ENCODE peak calls at places on chromosomes 2 and 18, in seven cellular contexts. D, B, H, V, Y, N and W are unnamed samples.

GRCh38 chr2:235526166-235526565 is 32.3 kb downstream of the AGAP1 start:
- DNase-seq in D (no peak), B (no peak), H (no peak), V (no peak), Y (no peak), N (no peak), W (no peak)

GRCh38 chr2:120525056-120526046 is 179.4 kb downstream of the INHBB start:
- DNase-seq in D (peak; percentile 61), B (peak; percentile 36), H (peak; percentile 4), V (peak; percentile 49), Y (peak; percentile 41), N (no peak), W (no peak)

GRCh38 chr2:43469094-43469493 is 126.7 kb downstream of the THADA start:
- DNase-seq in D (no peak), B (no peak), H (no peak), V (no peak), Y (no peak), N (no peak), W (no peak)

GRCh38 chr2:12787891-12788783 is 71.4 kb downstream of the TRIB2 start:
- DNase-seq in D (no peak), B (no peak), H (no peak), V (peak; percentile 27), Y (no peak), N (no peak), W (no peak)

GRCh38 chr2:235230809-235231601 is 262.8 kb upstream of the AGAP1 start:
- DNase-seq in D (no peak), B (no peak), H (peak; percentile 69), V (no peak), Y (no peak), N (no peak), W (no peak)

GRCh38 chr2:10828346-10828745 is 15.8 kb upstream of the PDIA6 start:
- DNase-seq in D (no peak), B (no peak), H (no peak), V (no peak), Y (no peak), N (no peak), W (no peak)

GRCh38 chr18:42742474-42742873 is 373.0 kb downstream of the RIT2 start:
- DNase-seq in D (no peak), B (no peak), H (no peak), V (no peak), Y (no peak), N (no peak), W (no peak)

GRCh38 chr2:43376523-43377198 is 150.3 kb upstream of the ZFP36L2 start:
- DNase-seq in D (no peak), B (no peak), H (no peak), V (no peak), Y (no peak), N (no peak), W (no peak)

GRCh38 chr2:8511868-8512612 is 169.8 kb upstream of the ID2 start:
- DNase-seq in D (no peak), B (no peak), H (no peak), V (no peak), Y (no peak), N (no peak), W (no peak)

GRCh38 chr2:120404274-120404673 is 58.3 kb downstream of the INHBB start:
- DNase-seq in D (no peak), B (no peak), H (no peak), V (no peak), Y (no peak), N (no peak), W (no peak)

GRCh38 chr2:42492691-42493467 is 903 bp downstream of the KCNG3 start:
- DNase-seq in D (peak; percentile 44), B (no peak), H (no peak), V (no peak), Y (peak; percentile 18), N (no peak), W (no peak)

GRCh38 chr2:186977433-186978045 is 128.6 kb upstream of the ZSWIM2 start:
- DNase-seq in D (no peak), B (no peak), H (no peak), V (no peak), Y (no peak), N (no peak), W (no peak)

GRCh38 chr18:57698571-57699276 is 77.1 kb upstream of the NARS1 start:
- DNase-seq in D (no peak), B (no peak), H (peak; percentile 54), V (no peak), Y (no peak), N (no peak), W (no peak)

GRCh38 chr2:75481041-75481836 is 79.5 kb downstream of the EVA1A start:
- DNase-seq in D (no peak), B (peak; percentile 52), H (peak; percentile 49), V (no peak), Y (no peak), N (no peak), W (no peak)

GRCh38 chr2:7043689-7044088 is 126.5 kb downstream of the RNF144A start:
- DNase-seq in D (no peak), B (no peak), H (no peak), V (no peak), Y (no peak), N (no peak), W (no peak)

GRCh38 chr2:189623049-189623448 is 38.2 kb upstream of the ASNSD1 start:
- DNase-seq in D (no peak), B (no peak), H (no peak), V (no peak), Y (no peak), N (no peak), W (no peak)

DNA sequence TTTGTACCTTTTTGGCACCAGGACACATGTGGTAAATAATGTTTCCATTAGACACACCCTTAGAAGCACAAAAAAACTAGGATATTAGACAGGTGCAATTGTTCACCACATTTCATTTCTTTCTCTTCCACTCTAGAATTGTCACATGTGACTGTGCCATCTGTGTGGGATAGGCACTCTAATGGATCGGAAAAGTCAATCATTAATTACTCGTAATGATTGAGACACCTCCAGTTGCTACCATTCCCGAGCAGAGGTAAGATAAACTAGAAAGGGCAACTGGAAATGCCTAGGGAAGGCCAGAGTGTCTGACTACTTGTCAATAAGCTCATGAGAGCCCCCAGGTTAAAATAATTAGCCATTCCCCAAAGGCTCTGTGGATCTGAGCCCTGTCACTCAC is 59.9 kb downstream of the METTL4 start:
- DNase-seq in D (no peak), B (no peak), H (no peak), V (no peak), Y (no peak), N (no peak), W (no peak)
- TF ChIP-seq CTCF in D (no peak), B (no peak), H (no peak), V (no peak), Y (no peak), N (no peak), W (no peak)

GRCh38 chr2:101981066-101981465 is 10.7 kb upstream of the IL1R2 start:
- DNase-seq in D (peak; percentile 39), B (no peak), H (no peak), V (no peak), Y (no peak), N (no peak), W (no peak)
- H3K27ac ChIP-seq in D (no peak overlapping the region), B (no peak overlapping the region), H (no peak overlapping the region), V (no peak overlapping the region), Y (no peak overlapping the region), N (no peak overlapping the region), W (no peak overlapping the region)

GRCh38 chr2:113053666-113054435 is 1.2 kb upstream of the IL36B start:
- DNase-seq in D (no peak), B (no peak), H (no peak), V (no peak), Y (no peak), N (no peak), W (no peak)

GRCh38 chr2:113052767-113053166 is at the start of gene IL36B:
- DNase-seq in D (no peak), B (no peak), H (no peak), V (no peak), Y (no peak), N (no peak), W (no peak)

GRCh38 chr2:113046465-113046864 is 6.2 kb downstream of the IL36B start:
- DNase-seq in D (no peak), B (no peak), H (no peak), V (no peak), Y (no peak), N (no peak), W (no peak)

GRCh38 chr2:113056501-113056900 is 2.5 kb upstream of the IL36RN start:
- DNase-seq in D (no peak), B (no peak), H (no peak), V (no peak), Y (no peak), N (no peak), W (no peak)

GRCh38 chr2:113050921-113051895 is 1.5 kb downstream of the IL36B start:
- DNase-seq in D (no peak), B (no peak), H (no peak), V (no peak), Y (no peak), N (no peak), W (no peak)
- TF ChIP-seq CTCF in D (no peak), B (no peak), H (no peak), V (no peak), Y (no peak), N (no peak), W (no peak)

GRCh38 chr18:9100796-9101195 is 1.7 kb upstream of the NDUFV2 start:
- DNase-seq in D (no peak), B (no peak), H (no peak), V (no peak), Y (no peak), N (no peak), W (no peak)
- H3K27ac ChIP-seq in D (no peak overlapping the region), B (no peak overlapping the region), H (no peak overlapping the region), V (no peak overlapping the region), Y (no peak overlapping the region), N (no peak overlapping the region), W (no peak overlapping the region)

GRCh38 chr2:128027801-128028667 is at the start of gene SAP130:
- DNase-seq in D (peak; percentile 99), B (peak; percentile 95), H (peak; percentile 98), V (peak; percentile 97), Y (peak; percentile 99), N (peak; percentile 98), W (peak; percentile 99)
- TF ChIP-seq CTCF in D (no peak), B (no peak), H (no peak), V (no peak), Y (no peak), N (no peak), W (no peak)

DNA sequence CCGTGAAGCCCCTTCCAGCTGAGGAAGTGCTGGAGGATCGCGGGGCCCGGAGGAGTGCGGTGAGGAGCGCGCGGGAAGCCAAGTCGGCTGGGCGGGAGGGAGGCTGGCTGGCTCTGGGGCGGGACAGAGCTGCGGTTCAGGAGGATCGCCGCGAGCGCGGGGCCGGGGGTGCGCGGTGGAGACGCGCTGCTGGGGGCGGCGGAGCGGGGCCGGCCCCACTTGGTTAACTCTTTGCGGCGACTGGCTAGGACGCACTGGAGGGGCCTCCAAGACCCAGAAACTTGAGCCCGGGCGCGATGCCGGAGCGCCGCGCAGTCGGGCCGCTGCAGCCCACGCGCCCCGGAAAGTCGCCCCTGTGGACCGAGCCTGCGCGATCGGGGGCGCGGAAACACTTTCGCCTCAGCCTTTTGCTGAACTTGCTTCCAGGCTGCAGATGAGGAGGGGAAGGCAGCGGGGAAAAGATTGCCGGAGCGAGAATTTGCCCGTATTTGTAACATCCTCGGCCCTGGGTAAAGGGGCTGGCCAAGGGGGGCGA is 597 bp downstream of the CYBRD1 start:
- DNase-seq in D (no peak), B (no peak), H (peak; percentile 56), V (no peak), Y (no peak), N (peak; percentile 57), W (no peak)
- H3K27ac ChIP-seq in D (peak overlapping the region; percentile 65), B (peak overlapping the region; percentile 79), H (peak overlapping the region; percentile 50), V (peak overlapping the region; percentile 94), Y (peak overlapping the region; percentile 77), N (peak overlapping the region; percentile 100), W (peak overlapping the region; percentile 93)